ENCODE peak calls at places on chromosomes 5 and 9, in seven cellular contexts. T is M059J; E is activated CD4-positive, alpha-beta T cell treated with anti-CD3 and anti-CD28 coated beads, Interleukin-2, amount 50 U/mL, for 4 hours; Y is posterior vena cava; D is activated CD8-positive, alpha-beta memory T cell treated with anti-CD3 and anti-CD28 coated beads for 4 hours; A is AG08396; P is stimulated activated naive CD8-positive, alpha-beta T cell treated with anti-CD3 and anti-CD28 coated beads, Interleukin-15, Interleukin-2, amounts not matched to agents 100 U/mL and 50 U/mL, for 24 hours. X is an unnamed sample.

GRCh38 chr9:98807070-98807810 is at the start of gene GALNT12:
- DNase-seq in T (no peak), E (peak), P (peak), A (peak), Y (no peak), D (peak), X (no peak)

GRCh38 chr5:14071433-14071832 is 71.7 kb upstream of the TRIO start:
- DNase-seq in E (no peak), Y (no peak), D (no peak), P (no peak), T (peak), A (no peak), X (no peak)

GRCh38 chr5:150860422-150860821 is 14.1 kb downstream of the IRGM start:
- DNase-seq in A (no peak), P (no peak), T (no peak), Y (no peak), E (no peak), D (no peak), X (no peak)

GRCh38 chr5:109877670-109878045 is 187.9 kb downstream of the MAN2A1 start:
- DNase-seq in T (peak), E (no peak), P (no peak), D (no peak), A (no peak), Y (no peak), X (no peak)

GRCh38 chr5:69099302-69099701 is 5.5 kb downstream of the SLC30A5 start:
- DNase-seq in A (no peak), E (no peak), Y (no peak), T (no peak), D (no peak), P (no peak), X (no peak)

GRCh38 chr9:8648271-8648670 is 848.7 kb upstream of the DMAC1 start:
- DNase-seq in E (no peak), D (no peak), A (no peak), T (no peak), P (no peak), Y (no peak), X (no peak)

GRCh38 chr5:67462150-67462549 is 265.6 kb upstream of the CD180 start:
- DNase-seq in T (no peak), E (no peak), A (no peak), Y (no peak), P (no peak), D (no peak), X (peak)

GRCh38 chr5:154850255-154851062 is at the start of gene FAXDC2:
- DNase-seq in Y (peak), A (peak), E (no peak), D (no peak), T (peak), P (no peak), X (peak)

GRCh38 chr5:102866315-102866693 is 111.2 kb downstream of the PAM start:
- DNase-seq in D (no peak), A (no peak), Y (no peak), P (no peak), T (no peak), E (no peak), X (no peak)

GRCh38 chr9:98080780-98081179 is 24.2 kb downstream of the NANS start:
- DNase-seq in E (no peak), Y (no peak), P (no peak), D (no peak), A (no peak), T (no peak), X (no peak)

GRCh38 chr9:88388886-88389617 is 808 bp downstream of the SPIN1 start:
- DNase-seq in E (no peak), P (peak), T (peak), Y (peak), A (peak), D (peak), X (peak)

GRCh38 chr5:40464461-40464860 is 215.3 kb upstream of the PTGER4 start:
- DNase-seq in E (no peak), T (peak), P (no peak), Y (no peak), D (no peak), A (no peak), X (no peak)

GRCh38 chr9:84863372-84863771 is 193.8 kb downstream of the NTRK2 start:
- DNase-seq in P (no peak), D (no peak), T (no peak), E (no peak), Y (no peak), A (no peak), X (no peak)

GRCh38 chr5:113331201-113331551 is 103.6 kb downstream of the TSSK1B start:
- DNase-seq in E (no peak), D (no peak), A (no peak), T (peak), P (no peak), Y (no peak), X (peak)

GRCh38 chr5:132257131-132258101 is at the start of gene PDLIM4:
- DNase-seq in D (no peak), E (no peak), A (peak), Y (no peak), T (no peak), P (no peak), X (peak)

GRCh38 chr5:74595143-74595915 is 45.2 kb downstream of the ENC1 start:
- DNase-seq in P (no peak), A (peak), D (no peak), T (peak), Y (no peak), E (no peak), X (no peak)

GRCh38 chr5:2534251-2534650 is 217.2 kb downstream of the IRX2 start:
- DNase-seq in T (no peak), Y (no peak), E (no peak), P (no peak), D (no peak), A (no peak), X (no peak)

GRCh38 chr5:991472-992267 is 16.9 kb upstream of the NKD2 start:
- DNase-seq in Y (peak), T (no peak), D (no peak), E (no peak), A (no peak), P (no peak), X (no peak)

GRCh38 chr5:39341934-39342333 is 22.4 kb downstream of the C9 start:
- DNase-seq in D (no peak), A (no peak), E (no peak), P (no peak), Y (no peak), T (no peak), X (no peak)

GRCh38 chr5:51618234-51618633 is 235.0 kb downstream of the ISL1 start:
- DNase-seq in Y (no peak), D (no peak), P (no peak), E (no peak), T (no peak), A (no peak), X (no peak)

GRCh38 chr5:9209846-9210547 is 335.9 kb downstream of the SEMA5A start:
- DNase-seq in Y (no peak), A (no peak), P (no peak), D (no peak), T (peak), E (no peak), X (peak)

GRCh38 chr5:177429248-177430045 is 3.0 kb downstream of the GRK6 start:
- DNase-seq in P (peak), T (no peak), Y (peak), D (peak), E (peak), A (no peak), X (no peak)

GRCh38 chr5:77935516-77936364 is 159.6 kb upstream of the TBCA start:
- DNase-seq in E (no peak), T (peak), P (peak), A (no peak), Y (no peak), D (no peak), X (peak)

GRCh38 chr5:82330506-82330905 is 52.4 kb upstream of the RPS23 start:
- DNase-seq in A (no peak), Y (no peak), E (no peak), D (no peak), P (no peak), T (no peak), X (no peak)

GRCh38 chr5:59066367-59067163 is 483.7 kb downstream of the RAB3C start:
- DNase-seq in T (peak), P (no peak), D (no peak), A (no peak), E (no peak), Y (no peak), X (peak)

GRCh38 chr5:134906811-134907210 is 1.9 kb downstream of the PCBD2 start:
- DNase-seq in Y (no peak), P (no peak), E (no peak), A (no peak), T (no peak), D (no peak), X (no peak)

GRCh38 chr5:173764321-173765029 is 123.7 kb upstream of the CPEB4 start:
- DNase-seq in A (peak), E (no peak), Y (peak), P (no peak), T (peak), D (no peak), X (peak)

GRCh38 chr9:98075332-98075805 is 18.8 kb downstream of the NANS start:
- DNase-seq in P (no peak), A (peak), D (no peak), T (peak), Y (no peak), E (no peak), X (peak)

X was measured in AG08395.